ENCODE peak calls at places on chromosomes 12 and 14, in four cellular contexts. Q is astrocyte of the spinal cord, K is ovary, P is tibial artery. A is an unnamed sample.

GRCh38 chr12:91331371-91331770 is 148.8 kb upstream of the DCN start:
- DNase-seq in Q (no peak), K (no peak), P (no peak), A (no peak)

GRCh38 chr14:105474478-105475268 is at the start of gene CRIP2:
- DNase-seq in Q (peak; percentile 26), K (peak; percentile 70), P (peak; percentile 78), A (peak; percentile 57)

GRCh38 chr12:125249066-125249824 is 184.0 kb downstream of the AACS start:
- DNase-seq in Q (no peak), K (no peak), P (no peak), A (no peak)

GRCh38 chr14:55562135-55562534 is 17.9 kb upstream of the KTN1 start:
- DNase-seq in Q (no peak), K (no peak), P (no peak), A (no peak)

GRCh38 chr12:3214508-3215365 is 137.6 kb downstream of the TSPAN9 start:
- DNase-seq in Q (no peak), K (no peak), P (no peak), A (no peak)

GRCh38 chr14:64696355-64696844 is 7.8 kb upstream of the PLEKHG3 start:
- DNase-seq in Q (no peak), K (no peak), P (peak; percentile 84), A (no peak)

GRCh38 chr12:34344851-34345522 is 322.7 kb downstream of the ALG10 start:
- DNase-seq in Q (no peak), K (no peak), P (no peak), A (no peak)

GRCh38 chr12:78179346-78179745 is 348.7 kb downstream of the NAV3 start:
- DNase-seq in Q (no peak), K (no peak), P (no peak), A (no peak)

GRCh38 chr12:13937735-13938134 is 43.7 kb downstream of the GRIN2B start:
- DNase-seq in Q (no peak), K (no peak), P (no peak), A (no peak)

GRCh38 chr12:4518106-4518728 is 20.5 kb upstream of the RAD51AP1 start:
- DNase-seq in Q (peak; percentile 89), K (no peak), P (no peak), A (peak; percentile 74)

GRCh38 chr14:54047645-54048308 is 91.2 kb upstream of the BMP4 start:
- DNase-seq in Q (no peak), K (no peak), P (no peak), A (no peak)

DNA sequence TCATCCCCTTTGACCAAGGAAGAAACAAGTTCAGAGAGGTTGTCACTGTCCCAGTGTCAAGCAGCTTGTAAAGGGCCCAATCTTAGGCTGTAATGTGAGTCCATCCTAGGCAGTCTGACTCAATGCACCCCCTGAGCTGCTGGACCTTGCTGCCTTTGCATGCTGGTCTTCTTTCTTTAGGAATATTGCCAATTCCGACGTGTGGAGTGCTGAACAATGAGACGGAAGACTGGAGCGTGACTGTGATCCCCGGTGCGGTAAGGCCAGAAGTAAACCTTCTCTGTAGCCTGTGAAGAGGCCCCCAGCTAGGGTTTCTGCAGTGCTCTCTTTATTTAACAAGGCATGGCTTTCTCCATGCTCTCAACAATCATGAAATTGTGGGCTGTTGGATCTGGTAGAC is 963 bp downstream of the TCTN2 start:
- DNase-seq in Q (peak; percentile 65), K (no peak), P (no peak), A (no peak)
- H3K4me3 ChIP-seq in Q (peak overlapping the region; percentile 89), K (peak overlapping the region; percentile 70), P (peak overlapping the region; percentile 88), A (peak overlapping the region; percentile 83)

GRCh38 chr12:66036317-66036716 is 94.2 kb downstream of the LLPH start:
- DNase-seq in Q (peak; percentile 90), K (peak; percentile 20), P (peak; percentile 75), A (peak; percentile 88)

GRCh38 chr12:66032739-66033138 is 97.8 kb downstream of the LLPH start:
- DNase-seq in Q (no peak), K (no peak), P (no peak), A (no peak)

GRCh38 chr12:66030217-66030781 is 100.3 kb downstream of the LLPH start:
- DNase-seq in Q (no peak), K (no peak), P (no peak), A (no peak)

GRCh38 chr12:66035289-66035961 is 95.1 kb downstream of the LLPH start:
- DNase-seq in Q (peak; percentile 74), K (no peak), P (no peak), A (peak; percentile 82)
- TF ChIP-seq CTCF in Q (peak; percentile 40), K (no peak), P (peak; percentile 10), A (peak; percentile 49)

GRCh38 chr12:112807452-112807851 is 15.9 kb downstream of the RPH3A start:
- DNase-seq in Q (no peak), K (no peak), P (no peak), A (no peak)

GRCh38 chr12:112803620-112804279 is 12.2 kb downstream of the RPH3A start:
- DNase-seq in Q (no peak), K (no peak), P (no peak), A (no peak)

GRCh38 chr12:112809684-112810083 is 18.1 kb downstream of the RPH3A start:
- DNase-seq in Q (no peak), K (no peak), P (no peak), A (no peak)

GRCh38 chr12:112808176-112808575 is 16.6 kb downstream of the RPH3A start:
- DNase-seq in Q (no peak), K (no peak), P (no peak), A (no peak)

DNA sequence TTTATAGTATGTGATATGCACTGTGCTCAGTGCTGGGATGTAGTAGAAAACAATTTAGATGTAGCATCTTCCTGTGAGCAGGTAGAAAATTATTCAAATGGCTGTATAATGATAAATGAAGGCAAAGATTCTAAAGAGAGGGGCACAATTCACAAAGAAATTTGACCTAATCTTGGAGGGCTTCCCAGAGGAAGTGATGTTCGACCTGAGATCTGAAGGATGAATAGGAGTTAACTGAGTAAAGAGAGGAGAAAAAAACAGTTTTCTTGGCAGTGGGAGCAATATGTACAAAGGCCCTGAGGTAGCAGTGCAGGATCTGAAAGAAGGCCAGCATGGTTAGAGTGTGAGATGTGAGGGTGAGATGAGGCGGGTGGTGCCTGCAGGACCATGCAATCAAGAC is 15.2 kb downstream of the RPH3A start:
- DNase-seq in Q (no peak), K (no peak), P (no peak), A (no peak)
- H3K4me3 ChIP-seq in Q (no peak overlapping the region), K (no peak overlapping the region), P (no peak overlapping the region), A (no peak overlapping the region)

GRCh38 chr12:15772405-15773018 is 16.7 kb downstream of the EPS8 start:
- DNase-seq in Q (no peak), K (no peak), P (no peak), A (peak; percentile 56)
- TF ChIP-seq CTCF in Q (peak; percentile 47), K (no peak), P (peak; percentile 22), A (peak; percentile 31)

GRCh38 chr12:114405199-114405448 is 820 bp downstream of the TBX5 start:
- DNase-seq in Q (no peak), K (no peak), P (no peak), A (peak; percentile 35)

GRCh38 chr12:114403044-114403689 is 2.8 kb downstream of the TBX5 start:
- DNase-seq in Q (no peak), K (no peak), P (no peak), A (peak; percentile 22)

GRCh38 chr12:114403690-114404450 is 2.1 kb downstream of the TBX5 start:
- DNase-seq in Q (no peak), K (no peak), P (no peak), A (peak; percentile 19)

GRCh38 chr12:114405449-114406271 is at the start of gene TBX5:
- DNase-seq in Q (no peak), K (no peak), P (no peak), A (peak; percentile 54)

DNA sequence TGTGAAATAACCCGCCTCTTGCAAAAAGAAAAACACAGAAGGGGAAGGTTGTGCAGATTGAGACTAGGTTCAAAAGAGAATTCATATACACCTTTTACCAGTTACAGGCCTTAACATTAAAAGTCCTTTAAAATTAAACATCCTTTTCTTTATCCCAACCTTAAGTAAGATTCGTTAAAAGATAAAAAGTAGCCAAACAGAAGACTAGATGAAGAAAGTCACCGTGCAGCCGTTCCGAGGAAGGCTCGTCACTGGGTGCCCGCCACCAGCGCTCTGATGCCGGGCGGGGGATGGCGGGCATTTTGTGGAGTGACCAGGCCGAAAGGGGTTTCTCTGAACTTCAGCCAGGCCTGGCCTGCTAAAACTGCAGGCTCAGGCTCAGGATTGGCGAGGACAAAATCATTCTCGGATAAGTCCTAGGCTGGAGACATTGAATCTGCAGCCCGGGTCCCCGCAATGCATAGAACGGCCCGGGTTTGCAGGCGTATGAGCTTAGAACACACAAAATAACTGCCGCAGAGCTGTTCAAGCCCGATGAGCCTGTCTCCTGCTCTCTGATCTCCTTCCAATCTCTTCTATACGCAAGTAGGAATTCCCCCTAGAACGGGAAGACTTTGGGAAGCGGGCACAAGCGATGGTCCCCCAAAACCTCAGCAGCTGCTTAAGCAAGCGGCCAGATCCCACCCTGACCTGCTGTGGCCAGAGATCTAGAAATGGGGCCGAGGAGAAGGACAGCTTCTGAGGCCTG is 1.3 kb downstream of the TBX5 start:
- DNase-seq in Q (no peak), K (no peak), P (no peak), A (no peak)
- H3K4me3 ChIP-seq in Q (no peak overlapping the region), K (no peak overlapping the region), P (peak overlapping the region; percentile 21), A (peak overlapping the region; percentile 70)

A was measured in cardiac fibroblast.